ENCODE peak calls at places on chromosomes 6 and 20, in five cellular contexts. N is A172, J is OCI-LY7, H is retinal pigment epithelial cell, W is NCI-H510A treated with DMSO at 0.1 percent for 48 hours. T is an unnamed sample.

GRCh38 chr6:37182736-37183590 is 13.0 kb downstream of the PIM1 start:
- DNase-seq in J (peak), H (no peak), W (no peak), N (no peak), T (no peak)

GRCh38 chr20:24696396-24696795 is 227.0 kb downstream of the SYNDIG1 start:
- DNase-seq in W (no peak), N (no peak), J (no peak), H (no peak), T (no peak)

GRCh38 chr6:106609699-106610098 is 19.6 kb downstream of the RTN4IP1 start:
- DNase-seq in J (peak), H (no peak), W (peak), N (peak), T (peak)

GRCh38 chr20:24823989-24824693 is 124.9 kb upstream of the CST7 start:
- DNase-seq in N (no peak), H (no peak), W (no peak), J (no peak), T (no peak)

GRCh38 chr20:48191200-48191599 is 405.9 kb upstream of the SULF2 start:
- DNase-seq in H (no peak), J (no peak), N (no peak), W (no peak), T (no peak)

GRCh38 chr6:56024931-56025330 is 149.5 kb upstream of the BMP5 start:
- DNase-seq in H (no peak), N (no peak), J (no peak), W (no peak), T (peak)

GRCh38 chr6:116136933-116137340 is 11.0 kb upstream of the COL10A1 start:
- DNase-seq in N (no peak), H (no peak), J (no peak), W (no peak), T (no peak)

GRCh38 chr6:37324131-37325033 is 29.4 kb upstream of the RNF8 start:
- DNase-seq in H (no peak), J (no peak), N (peak), W (no peak), T (no peak)

GRCh38 chr6:6466967-6467761 is 121.4 kb upstream of the LY86 start:
- DNase-seq in W (peak), J (no peak), H (no peak), N (peak), T (peak)

GRCh38 chr20:667351-668034 is 8.1 kb downstream of the SCRT2 start:
- DNase-seq in N (peak), J (peak), W (peak), H (no peak), T (peak)

GRCh38 chr6:104639671-104640070 is 220.0 kb downstream of the HACE1 start:
- DNase-seq in W (no peak), H (no peak), N (no peak), J (peak), T (no peak)

GRCh38 chr6:163460307-163460782 is 45.8 kb downstream of the QKI start:
- DNase-seq in H (peak), J (no peak), N (no peak), W (no peak), T (no peak)

GRCh38 chr6:85594197-85594930 is 706 bp upstream of the SNX14 start:
- DNase-seq in H (no peak), N (peak), W (no peak), J (peak), T (peak)

GRCh38 chr6:20393297-20393696 is 8.4 kb upstream of the E2F3 start:
- DNase-seq in H (no peak), J (no peak), N (no peak), W (no peak), T (no peak)

GRCh38 chr20:35263609-35264223 is 14.2 kb downstream of the MMP24OS start:
- DNase-seq in W (no peak), H (no peak), J (no peak), N (peak), T (no peak)

GRCh38 chr6:97215157-97215769 is 67.8 kb downstream of the MMS22L start:
- DNase-seq in W (no peak), J (peak), N (peak), H (peak), T (peak)

GRCh38 chr6:43575105-43575771 is 600 bp downstream of the XPO5 start:
- DNase-seq in W (peak), H (no peak), N (no peak), J (peak), T (peak)

T was measured in DMS53.